ENCODE peak calls at places on chromosomes 1 and 21, in ten cellular contexts. L, Z, Y, Q, I, B, T, D, E and A are unnamed samples.

GRCh38 chr1:210697185-210697584 is 368.5 kb downstream of the HHAT start:
- DNase-seq in T (no peak), D (no peak), B (no peak), Y (no peak), Q (no peak), Z (no peak), I (no peak), E (no peak), L (no peak), A (no peak)

GRCh38 chr1:20476260-20477038 is 9.6 kb downstream of the CAMK2N1 start:
- DNase-seq in Z (peak; percentile 47), E (peak; percentile 89), D (no peak), Y (peak; percentile 32), T (no peak), Q (peak; percentile 79), I (no peak), L (peak; percentile 58), B (no peak), A (no peak)

GRCh38 chr1:6260961-6261614 is at the start of gene GPR153:
- DNase-seq in B (no peak), Y (peak; percentile 62), I (peak; percentile 48), Q (no peak), D (no peak), T (no peak), L (peak; percentile 27), E (peak; percentile 32), Z (no peak), A (peak; percentile 59)

GRCh38 chr1:58572691-58573090 is 4.4 kb downstream of the TACSTD2 start:
- DNase-seq in Y (no peak), Q (no peak), E (peak; percentile 79), B (no peak), T (no peak), I (no peak), Z (no peak), L (peak; percentile 49), D (no peak), A (no peak)

GRCh38 chr1:181412746-181413145 is 70.6 kb upstream of the CACNA1E start:
- DNase-seq in B (no peak), D (no peak), T (no peak), Z (no peak), Q (no peak), E (no peak), L (no peak), Y (no peak), I (no peak), A (no peak)

GRCh38 chr21:41956926-41957729 is 3.3 kb upstream of the C2CD2 start:
- DNase-seq in E (no peak), B (no peak), Y (no peak), I (peak; percentile 38), Q (no peak), T (no peak), D (peak; percentile 93), Z (no peak), L (peak; percentile 21), A (peak; percentile 54)

GRCh38 chr1:53172751-53173498 is 23.7 kb upstream of the CPT2 start:
- DNase-seq in Y (no peak), B (no peak), I (no peak), Z (peak; percentile 59), T (no peak), Q (no peak), L (no peak), E (no peak), D (no peak), A (peak; percentile 24)

GRCh38 chr1:46333300-46334029 is 7.1 kb upstream of the NSUN4 start:
- DNase-seq in Y (no peak), D (peak; percentile 31), B (no peak), E (peak; percentile 48), Q (no peak), Z (peak; percentile 45), T (peak; percentile 34), I (peak; percentile 66), L (peak; percentile 31), A (peak; percentile 18)

GRCh38 chr1:10909697-10910489 is 102.6 kb upstream of the TARDBP start:
- DNase-seq in B (no peak), D (no peak), L (peak; percentile 51), E (peak; percentile 72), Q (peak; percentile 80), Y (peak; percentile 22), Z (peak; percentile 46), I (peak; percentile 60), T (no peak), A (peak; percentile 60)

GRCh38 chr1:10914056-10914455 is 98.4 kb upstream of the TARDBP start:
- DNase-seq in T (no peak), D (no peak), L (no peak), Z (no peak), I (no peak), B (no peak), Q (no peak), E (no peak), Y (no peak), A (no peak)

GRCh38 chr1:10912441-10912840 is 100.0 kb upstream of the TARDBP start:
- DNase-seq in E (no peak), Z (no peak), T (no peak), Q (peak; percentile 56), L (no peak), B (no peak), Y (no peak), D (no peak), I (no peak), A (no peak)

GRCh38 chr1:10910490-10911273 is 101.8 kb upstream of the TARDBP start:
- DNase-seq in B (no peak), L (no peak), T (no peak), E (no peak), I (no peak), Y (no peak), D (no peak), Q (peak; percentile 18), Z (no peak), A (peak; percentile 37)

DNA sequence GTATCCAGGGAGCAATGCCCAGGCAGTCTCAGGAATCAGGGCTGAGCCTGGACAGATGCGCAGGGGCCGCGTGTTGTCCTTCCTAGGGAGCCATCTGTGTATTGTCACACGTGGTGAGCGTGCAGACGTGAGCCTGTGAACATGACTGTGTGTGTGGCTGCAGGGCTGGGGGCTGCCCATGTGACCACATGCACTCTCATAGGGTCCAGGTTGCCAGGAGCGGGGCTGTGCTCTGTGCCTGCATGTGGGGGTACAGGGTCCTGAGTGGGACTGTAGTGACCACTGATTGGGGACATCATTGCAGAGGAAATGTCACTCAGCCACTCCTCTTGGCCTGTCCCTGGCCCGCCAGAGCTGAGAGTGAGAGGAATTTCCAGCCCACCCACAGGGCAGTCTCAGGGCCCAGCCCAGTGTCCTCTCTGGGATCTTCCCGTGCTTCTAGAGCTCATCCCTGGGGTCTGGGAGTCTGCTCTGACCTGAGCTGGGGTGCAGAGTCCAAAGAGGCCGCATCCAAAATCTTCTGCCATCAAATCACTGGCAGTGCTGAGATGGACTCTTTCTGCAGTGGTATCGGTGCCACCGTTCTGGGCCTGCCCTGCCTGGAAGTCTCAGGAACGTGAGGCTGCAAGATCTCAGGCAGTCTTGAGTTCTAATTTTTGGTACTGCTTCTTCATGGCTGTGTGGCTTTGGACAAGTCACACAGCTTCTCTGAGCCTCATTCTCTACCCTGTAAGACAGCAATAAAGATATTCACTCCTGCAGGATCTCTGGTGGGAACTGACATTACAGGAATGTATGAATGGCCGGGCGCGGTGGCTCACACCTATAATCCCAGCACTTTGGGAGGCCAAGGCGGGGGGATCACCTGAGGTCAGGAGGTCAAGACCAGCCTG is 100.9 kb upstream of the TARDBP start:
- DNase-seq in D (no peak), Q (peak; percentile 20), L (no peak), Y (no peak), Z (no peak), T (no peak), I (no peak), E (no peak), B (no peak), A (no peak)
- TF ChIP-seq CTCF in D (no peak), Q (no peak), L (no peak), Y (no peak), Z (no peak), T (no peak), I (no peak), E (no peak), B (no peak), A (no peak)

DNA sequence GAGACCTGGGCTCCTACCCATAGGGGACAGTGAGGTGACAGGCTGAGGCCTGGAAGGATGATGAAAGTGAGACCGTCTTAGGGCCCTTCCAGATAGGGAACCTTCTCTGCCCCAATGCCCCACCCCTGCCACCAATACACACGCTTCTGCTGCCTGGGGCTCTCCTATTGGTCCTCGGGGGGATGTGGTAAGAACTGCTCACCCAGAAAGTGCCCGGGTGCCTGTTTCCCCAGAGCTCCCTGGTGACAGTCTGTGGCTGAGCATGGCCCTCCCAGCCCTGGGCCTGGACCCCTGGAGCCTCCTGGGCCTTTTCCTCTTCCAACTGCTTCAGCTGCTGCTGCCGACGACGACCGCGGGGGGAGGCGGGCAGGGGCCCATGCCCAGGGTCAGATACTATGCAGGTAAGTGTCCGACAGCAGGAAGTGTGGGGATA is 948 bp downstream of the SEMA4A start:
- DNase-seq in D (no peak), Q (no peak), Y (no peak), T (no peak), Z (no peak), I (no peak), B (no peak), E (no peak), L (peak; percentile 58), A (no peak)
- H3K4me3 ChIP-seq in D (no peak overlapping the region), Q (peak overlapping the region; percentile 23), Y (no peak overlapping the region), T (no peak overlapping the region), Z (no peak overlapping the region), I (no peak overlapping the region), B (no peak overlapping the region), E (no peak overlapping the region), L (no peak overlapping the region), A (no peak overlapping the region)

DNA sequence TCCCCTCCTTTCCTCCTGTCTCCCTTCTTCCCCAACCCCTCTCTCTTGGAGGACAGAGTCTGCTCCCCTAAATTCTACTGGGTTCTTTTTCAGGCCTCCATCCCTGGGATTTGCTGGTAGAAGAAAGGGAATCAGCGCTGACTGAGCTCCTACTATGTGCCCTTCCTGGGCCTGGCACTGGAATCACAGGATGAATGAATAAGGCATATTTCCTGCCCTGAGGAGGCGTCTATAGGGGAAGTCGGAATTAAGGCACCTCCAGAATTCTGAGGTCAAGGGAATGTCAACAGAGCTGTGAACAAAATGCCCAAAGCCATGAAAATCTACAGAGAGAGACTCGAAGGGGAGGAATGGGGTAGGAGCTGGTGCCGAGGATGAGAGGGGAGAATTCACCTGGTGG is 17.4 kb upstream of the BTG2 start:
- DNase-seq in Q (no peak), D (no peak), E (no peak), B (no peak), T (no peak), Y (no peak), I (no peak), L (no peak), Z (no peak), A (no peak)
- H3K4me1 ChIP-seq in Q (peaks cover 65% of the 10 kb centered on the region), D (peaks cover 9% of the 10 kb centered on the region), E (no peaks in the 10 kb centered on the region), B (no peaks in the 10 kb centered on the region), T (peaks cover 25% of the 10 kb centered on the region), Y (peaks cover 3% of the 10 kb centered on the region), I (peaks cover 22% of the 10 kb centered on the region), L (peaks cover 86% of the 10 kb centered on the region), Z (peaks cover 14% of the 10 kb centered on the region), A (peaks cover 52% of the 10 kb centered on the region)

DNA sequence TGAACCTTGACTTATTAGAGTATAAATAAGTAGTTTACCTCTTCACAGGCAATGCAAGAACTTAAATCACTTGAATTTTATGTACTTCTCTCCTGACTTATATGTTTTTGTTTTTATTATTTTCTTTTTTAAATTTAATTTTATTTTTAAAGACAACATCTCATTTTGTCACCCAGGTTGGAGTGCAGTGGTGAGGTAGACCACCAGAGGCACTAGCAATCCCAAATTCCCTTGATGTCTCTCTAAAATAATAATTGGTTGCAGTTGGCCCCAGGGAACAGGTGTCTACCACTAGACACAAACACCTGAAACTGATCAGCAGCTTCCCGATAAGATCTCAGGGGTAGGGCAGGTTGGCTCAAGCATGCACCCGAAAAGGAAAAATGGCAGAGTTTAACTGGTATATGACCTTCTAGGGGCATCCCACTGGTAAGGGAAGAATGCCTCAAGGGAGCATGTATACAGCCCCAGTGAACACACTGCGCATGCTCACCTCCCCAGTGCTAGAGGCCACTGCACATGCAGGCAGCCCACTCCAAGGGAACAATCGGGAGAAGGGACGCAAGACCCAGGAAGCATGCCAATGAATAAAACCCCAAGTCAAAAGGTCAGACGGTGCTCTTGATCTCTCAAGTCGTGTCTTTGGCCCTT is 14.6 kb downstream of the EXOC8 start:
- DNase-seq in L (no peak), B (no peak), T (no peak), E (no peak), D (no peak), I (no peak), Z (no peak), Q (no peak), Y (no peak), A (no peak)
- TF ChIP-seq CTCF in L (no peak), B (no peak), T (no peak), E (peak; percentile 37), D (no peak), I (no peak), Z (no peak), Q (peak; percentile 11), Y (no peak), A (peak; percentile 10)